ENCODE peak calls at places on chromosomes 1 and 21, in eight cellular contexts. D is endothelial cell of umbilical vein, E is ovary, V is suprapubic skin, F is heart left ventricle, L is right cardiac atrium, W is aorta, Y is PC-9. Z is an unnamed sample. For H3K4me1, the result is how much of the 10 kb centered on the place peaks cover.

GRCh38 chr1:10943991-10944730 is 68.3 kb upstream of the TARDBP start:
- DNase-seq in L (no peak), D (peak), F (peak), Y (no peak), V (no peak), W (peak), E (no peak), Z (no peak)

GRCh38 chr1:245609354-245609753 is 454.6 kb downstream of the KIF26B start:
- DNase-seq in W (no peak), V (no peak), F (no peak), L (no peak), D (no peak), E (no peak), Y (no peak), Z (no peak)

GRCh38 chr1:234729566-234729965 is 119.6 kb upstream of the IRF2BP2 start:
- DNase-seq in V (no peak), D (no peak), F (no peak), Y (no peak), E (no peak), W (no peak), L (no peak), Z (no peak)

GRCh38 chr1:224632381-224632871 is 16.3 kb downstream of the CNIH3 start:
- DNase-seq in Y (no peak), D (peak), V (no peak), F (no peak), L (no peak), E (peak), W (no peak), Z (no peak)

GRCh38 chr1:232422098-232422497 is 207.8 kb downstream of the SIPA1L2 start:
- DNase-seq in F (no peak), Y (no peak), W (no peak), D (peak), V (no peak), E (no peak), L (no peak), Z (no peak)

GRCh38 chr1:214899908-214900470 is 182.5 kb upstream of the KCNK2 start:
- DNase-seq in L (no peak), D (no peak), E (no peak), F (no peak), Y (no peak), W (no peak), V (no peak), Z (no peak)

GRCh38 chr1:229107972-229108371 is 162.9 kb upstream of the RAB4A start:
- DNase-seq in Y (no peak), D (no peak), F (no peak), E (no peak), W (no peak), L (no peak), V (peak), Z (no peak)

GRCh38 chr1:6688001-6688400 is 13.6 kb downstream of the DNAJC11 start:
- DNase-seq in E (no peak), D (peak), V (no peak), L (no peak), W (no peak), F (no peak), Y (no peak), Z (no peak)

GRCh38 chr1:198040880-198041279 is 115.9 kb upstream of the NEK7 start:
- DNase-seq in Y (no peak), V (no peak), E (no peak), F (no peak), W (no peak), L (no peak), D (no peak), Z (no peak)

GRCh38 chr1:2856821-2857290 is 55.4 kb upstream of the TTC34 start:
- DNase-seq in E (no peak), V (no peak), L (no peak), W (peak), Y (no peak), F (no peak), D (no peak), Z (no peak)

GRCh38 chr1:226863446-226863845 is 7.0 kb upstream of the PSEN2 start:
- DNase-seq in V (no peak), Y (no peak), L (no peak), E (no peak), W (no peak), D (no peak), F (no peak), Z (no peak)

GRCh38 chr1:92949937-92950817 is 11.1 kb downstream of the DIPK1A start:
- DNase-seq in V (no peak), L (peak), Y (peak), E (no peak), F (no peak), D (no peak), W (no peak), Z (no peak)

GRCh38 chr1:172748201-172748600 is 89.3 kb downstream of the FASLG start:
- DNase-seq in L (no peak), D (no peak), Y (no peak), E (no peak), V (no peak), W (no peak), F (no peak), Z (no peak)

GRCh38 chr1:40709802-40710278 is 18.3 kb downstream of the NFYC start:
- DNase-seq in Y (no peak), L (no peak), V (no peak), E (no peak), W (no peak), F (no peak), D (no peak), Z (no peak)

GRCh38 chr1:40710581-40711315 is 19.2 kb downstream of the NFYC start:
- DNase-seq in W (no peak), V (no peak), Y (no peak), E (no peak), F (peak), L (no peak), D (peak), Z (no peak)

GRCh38 chr1:40712997-40713396 is 21.5 kb downstream of the NFYC start:
- DNase-seq in W (no peak), E (no peak), F (peak), L (no peak), D (peak), Y (no peak), V (no peak), Z (no peak)

GRCh38 chr1:40711465-40712404 is 20.2 kb downstream of the NFYC start:
- DNase-seq in E (no peak), W (no peak), Y (peak), L (no peak), D (peak), V (no peak), F (peak), Z (no peak)

GRCh38 chr1:40712405-40712944 is 21.0 kb downstream of the NFYC start:
- DNase-seq in E (no peak), V (no peak), F (no peak), W (no peak), D (no peak), Y (no peak), L (no peak), Z (no peak)
- H3K4me1 ChIP-seq in E (under half), V (half or more), F (under half), W (under half), D (under half), Y (under half), L (under half), Z (half or more)

DNA sequence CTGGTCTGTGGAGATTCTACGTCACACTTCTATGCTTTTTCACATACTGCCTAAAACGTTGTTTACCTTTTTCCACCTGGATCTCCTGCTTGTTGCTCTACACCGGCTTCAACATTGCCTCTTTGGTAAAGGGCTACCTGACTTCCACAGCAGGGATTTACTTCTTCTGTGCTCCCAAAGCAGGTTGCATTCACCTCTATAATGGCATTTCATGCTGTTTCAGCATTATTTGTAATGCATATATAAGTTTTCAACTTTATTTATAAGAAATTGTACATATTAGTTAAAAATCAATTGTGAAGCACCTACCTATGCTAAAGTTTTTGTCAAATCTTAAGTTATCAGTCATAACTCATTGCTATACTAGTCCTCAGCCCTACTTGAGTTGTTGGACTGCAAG is 55.4 kb downstream of the DDAH1 start:
- DNase-seq in V (no peak), E (no peak), Y (no peak), W (no peak), L (no peak), D (no peak), F (no peak), Z (no peak)
- H3K4me1 ChIP-seq in V (under half), E (under half), Y (under half), W (under half), L (under half), D (under half), F (under half), Z (under half)

GRCh38 chr21:33334191-33334590 is 9.4 kb downstream of the IFNAR1 start:
- DNase-seq in V (no peak), Y (no peak), D (no peak), F (no peak), E (no peak), L (no peak), W (no peak), Z (no peak)
- H3K4me1 ChIP-seq in V (under half), Y (under half), D (under half), F (under half), E (under half), L (under half), W (under half), Z (under half)

DNA sequence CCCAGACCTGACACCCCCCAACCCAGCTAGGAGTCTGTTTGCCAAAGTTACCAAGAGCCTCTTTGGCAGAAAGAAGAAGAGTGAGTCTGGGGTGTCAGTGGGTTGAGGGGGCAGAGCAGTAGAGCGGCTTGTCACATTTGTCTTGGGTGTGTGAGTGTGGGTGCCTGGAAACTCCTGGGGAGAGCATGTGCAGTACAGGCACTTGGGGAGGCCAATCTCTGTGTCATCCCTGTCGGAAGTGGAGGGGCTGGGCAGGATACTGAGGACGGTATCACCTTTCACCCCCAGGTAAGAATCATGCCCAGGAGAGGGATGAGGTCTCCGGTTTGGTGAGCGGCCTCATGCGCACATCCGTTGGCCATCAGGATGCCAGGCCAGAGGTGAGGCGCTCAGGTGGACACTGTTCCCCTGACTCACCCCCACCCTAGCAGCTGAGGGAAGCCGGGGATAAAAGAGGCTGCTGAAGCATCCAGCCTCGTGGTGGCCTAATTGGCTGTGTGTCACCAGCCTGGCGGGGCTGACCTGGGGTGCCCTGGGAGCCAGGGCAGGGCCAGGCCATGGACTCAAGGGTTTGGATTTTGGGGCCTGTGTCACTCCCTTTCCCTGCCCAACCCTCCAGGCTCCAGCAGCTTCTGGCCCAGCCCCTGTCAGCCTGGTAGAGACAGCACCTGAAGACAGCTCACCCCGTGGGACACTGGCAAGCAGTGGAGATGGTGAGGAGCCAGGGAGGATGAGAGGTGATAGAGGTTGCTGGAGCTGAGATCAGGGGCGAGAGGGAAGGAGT is 3.3 kb downstream of the PLK3 start:
- DNase-seq in D (no peak), V (peak), L (peak), Y (peak), F (no peak), E (no peak), W (peak), Z (peak)
- H3K4me1 ChIP-seq in D (under half), V (half or more), L (under half), Y (half or more), F (under half), E (under half), W (under half), Z (half or more)

DNA sequence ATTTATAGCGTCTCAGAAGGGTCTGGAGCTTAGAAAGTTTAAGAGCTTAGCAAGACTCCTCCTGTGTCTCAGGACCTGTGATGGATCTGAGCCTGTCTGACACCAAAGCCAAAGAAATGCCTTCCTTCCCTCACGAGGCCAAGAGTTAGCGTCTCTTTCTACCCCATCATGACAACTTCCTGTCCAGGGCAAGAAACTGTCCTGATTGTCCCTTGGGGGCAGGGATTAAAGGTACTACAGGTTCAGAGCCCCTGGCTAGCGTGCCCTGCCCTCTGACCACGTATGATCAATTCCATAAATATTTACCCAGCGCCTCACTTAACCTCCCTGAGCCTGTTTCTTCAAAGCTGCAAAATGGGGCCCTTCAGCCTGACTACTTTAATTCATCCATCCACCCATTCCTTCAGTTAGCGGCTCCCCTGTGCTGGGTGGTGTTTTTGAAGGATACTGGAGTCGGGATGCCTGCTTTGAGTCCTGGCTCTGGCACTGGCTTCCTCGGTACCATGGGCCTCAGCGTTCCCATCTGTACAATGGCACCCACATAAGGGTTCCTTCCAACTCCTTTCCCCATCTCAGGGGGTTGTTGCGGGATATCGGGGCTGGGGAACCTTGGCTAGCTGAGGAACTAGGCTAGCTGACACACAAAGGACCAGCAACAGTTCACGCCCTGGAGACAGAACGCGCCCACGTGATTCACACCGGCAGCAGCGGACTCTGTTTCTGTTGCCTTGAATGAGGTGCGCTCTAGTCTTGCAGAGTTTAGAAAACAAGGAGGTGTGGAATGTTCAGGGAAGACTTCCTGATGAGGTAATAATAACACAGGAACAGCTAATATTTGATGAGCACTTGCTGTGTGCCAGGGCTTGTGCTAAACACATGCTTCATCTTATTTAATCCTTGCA is 23.0 kb upstream of the EPHA2 start:
- DNase-seq in E (no peak), F (no peak), D (no peak), L (peak), W (no peak), Y (no peak), V (no peak), Z (no peak)
- H3K4me1 ChIP-seq in E (under half), F (under half), D (under half), L (under half), W (under half), Y (half or more), V (half or more), Z (half or more)

GRCh38 chr1:167618789-167619188 is 11.2 kb upstream of the RCSD1 start:
- DNase-seq in W (no peak), L (no peak), V (no peak), F (no peak), Y (no peak), E (no peak), D (no peak), Z (no peak)
- H3K4me1 ChIP-seq in W (under half), L (under half), V (under half), F (under half), Y (under half), E (under half), D (under half), Z (under half)

DNA sequence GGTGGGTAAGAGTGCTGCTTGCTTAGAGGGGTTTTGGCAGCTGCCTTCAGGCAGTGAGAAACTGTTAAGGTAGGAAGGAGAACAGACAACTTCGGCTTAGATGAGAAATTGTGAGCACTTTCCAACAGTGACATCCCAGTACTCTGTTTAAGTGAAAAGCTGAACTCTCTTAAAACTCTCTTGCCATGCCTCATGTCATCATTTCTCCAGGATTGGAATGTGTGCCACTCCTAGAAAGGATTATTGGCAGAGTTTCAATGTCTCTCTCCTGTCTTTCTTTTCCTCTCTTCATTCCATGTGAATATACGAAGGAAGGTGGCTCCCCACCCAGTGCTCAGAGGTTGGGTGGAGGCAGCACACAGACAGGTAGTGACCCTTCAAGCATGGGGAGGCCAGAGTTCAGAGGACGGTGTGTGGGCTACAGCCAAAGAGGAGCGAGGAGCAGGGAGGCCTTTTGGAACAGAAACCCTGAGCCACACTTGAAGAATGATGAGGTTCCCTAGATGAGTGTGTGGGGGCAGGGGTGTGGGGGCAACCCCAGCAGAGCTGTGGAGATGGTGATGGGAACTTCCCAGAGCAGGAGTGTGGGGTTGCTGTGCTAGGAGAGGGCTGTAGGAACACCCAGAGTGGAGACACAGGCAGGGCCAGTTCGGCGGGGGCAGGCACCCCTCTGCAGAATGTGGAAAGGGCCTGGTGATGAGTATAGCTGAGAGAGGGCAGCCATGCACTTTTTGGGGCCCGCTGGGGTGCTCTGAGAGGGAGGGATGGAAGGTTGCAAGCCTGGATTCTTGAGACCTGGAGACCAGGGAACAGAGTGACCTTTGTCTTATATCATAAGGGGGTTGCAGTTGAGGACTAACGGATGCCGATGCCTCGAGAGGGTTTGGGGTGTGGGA is 58.8 kb downstream of the GALNT2 start:
- DNase-seq in D (no peak), F (no peak), V (no peak), L (peak), W (no peak), E (no peak), Y (no peak), Z (no peak)
- H3K4me1 ChIP-seq in D (under half), F (under half), V (half or more), L (under half), W (under half), E (under half), Y (under half), Z (under half)

DNA sequence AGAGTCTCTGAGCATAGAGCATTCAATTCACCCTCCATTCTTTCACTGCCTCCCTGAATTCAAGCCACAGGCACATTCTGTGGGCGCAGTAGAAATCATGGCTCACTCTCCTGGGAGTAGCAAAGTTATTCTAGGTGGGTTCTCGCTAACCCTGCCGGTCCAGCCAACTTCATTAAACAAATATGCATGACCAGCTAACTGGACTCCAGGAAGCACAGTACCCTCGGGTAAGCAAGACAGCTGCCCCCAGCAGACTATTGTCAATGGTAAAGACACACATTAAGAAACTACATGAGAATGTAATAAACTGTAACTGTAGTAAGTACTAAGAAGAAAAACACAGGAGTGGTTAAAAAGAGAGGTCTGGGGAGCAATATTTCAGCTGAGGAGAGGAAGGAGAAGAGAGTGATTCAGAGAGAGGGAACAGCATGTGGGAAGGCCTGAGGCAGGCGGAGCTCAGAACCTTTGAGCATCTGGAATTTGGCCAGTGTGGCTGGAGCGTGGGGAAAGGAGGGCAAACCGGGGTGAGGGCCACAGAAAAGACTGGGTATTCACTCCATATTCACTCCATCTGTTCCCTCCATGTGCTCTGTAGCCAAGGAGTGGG is 7.4 kb downstream of the SLC2A5 start:
- DNase-seq in E (no peak), Y (no peak), F (no peak), W (no peak), L (no peak), D (no peak), V (no peak), Z (no peak)
- H3K4me1 ChIP-seq in E (under half), Y (under half), F (under half), W (under half), L (under half), D (under half), V (under half), Z (under half)